ENCODE peak calls at places on chromosomes 16 and 17, in nine cellular contexts. G is HFF-Myc, D is epithelial cell of proximal tubule, Y is AG10803, T is progenitor cell of endocrine pancreas, Q is fibroblast of the aortic adventitia, M is cardiac muscle cell, I is omental fat pad, W is A549. H is an unnamed sample.
A peak's percentile ranks its signal among the peaks of the same experiment; 100 is the strongest.

GRCh38 chr17:73320601-73321264 is 8.9 kb upstream of the CDC42EP4 start:
- DNase-seq in D (no peak), M (no peak), T (no peak), Y (no peak), G (no peak), Q (no peak), I (no peak), W (no peak), H (no peak)

GRCh38 chr16:35639233-35640205 is 2180.1 kb downstream of the TP53TG3F start:
- DNase-seq in I (no peak), Q (no peak), D (no peak), M (no peak), G (no peak), W (no peak), Y (no peak), T (no peak), H (no peak)

GRCh38 chr16:49330562-49331201 is 42.9 kb upstream of the C16orf78 start:
- DNase-seq in G (no peak), T (no peak), I (no peak), Y (no peak), M (no peak), Q (no peak), W (no peak), D (no peak), H (no peak)

GRCh38 chr16:55701442-55702319 is 45.9 kb downstream of the SLC6A2 start:
- DNase-seq in Y (peak; percentile 37), T (peak; percentile 37), W (peak; percentile 46), Q (peak; percentile 51), G (peak; percentile 20), I (no peak), M (peak; percentile 54), D (no peak), H (no peak)

GRCh38 chr16:81973737-81974136 is 37.5 kb downstream of the SDR42E1 start:
- DNase-seq in Q (no peak), I (no peak), M (no peak), G (no peak), W (no peak), D (no peak), T (no peak), Y (no peak), H (no peak)

GRCh38 chr16:48109496-48109895 is 46.3 kb downstream of the ABCC12 start:
- DNase-seq in T (no peak), G (no peak), Y (no peak), Q (no peak), I (no peak), D (no peak), W (no peak), M (no peak), H (no peak)

GRCh38 chr16:84141143-84141670 is 3.8 kb downstream of the HSDL1 start:
- DNase-seq in W (peak; percentile 38), T (no peak), Q (no peak), Y (no peak), G (no peak), D (no peak), I (no peak), M (no peak), H (no peak)

GRCh38 chr16:71590584-71590983 is 13.7 kb upstream of the TAT start:
- DNase-seq in Y (no peak), I (no peak), Q (no peak), D (no peak), W (no peak), T (no peak), G (no peak), M (no peak), H (no peak)

GRCh38 chr16:66361604-66362135 is 4.8 kb upstream of the CDH5 start:
- DNase-seq in G (no peak), D (no peak), W (no peak), M (no peak), Q (no peak), I (no peak), Y (no peak), T (no peak), H (no peak)

GRCh38 chr16:29820730-29821662 is 734 bp downstream of the MVP start:
- DNase-seq in D (no peak), Q (peak; percentile 66), G (no peak), Y (peak; percentile 32), I (no peak), T (no peak), M (no peak), W (peak; percentile 77), H (no peak)

GRCh38 chr17:46811978-46812583 is 6.4 kb downstream of the WNT3 start:
- DNase-seq in G (peak; percentile 4), Q (peak; percentile 43), T (no peak), I (no peak), W (no peak), M (no peak), D (no peak), Y (peak; percentile 88), H (no peak)

GRCh38 chr16:79848739-79849518 is 248.4 kb upstream of the MAF start:
- DNase-seq in Y (no peak), W (no peak), G (no peak), M (no peak), T (no peak), D (no peak), I (no peak), Q (no peak), H (no peak)

GRCh38 chr16:86931410-86931941 is 353.1 kb downstream of the FOXL1 start:
- DNase-seq in Y (peak; percentile 90), G (no peak), I (no peak), M (peak; percentile 93), Q (peak; percentile 99), W (no peak), T (no peak), D (no peak), H (peak; percentile 63)

GRCh38 chr16:66524601-66525164 is 25.2 kb downstream of the TK2 start:
- DNase-seq in Q (no peak), T (no peak), W (no peak), I (no peak), Y (no peak), G (no peak), M (no peak), D (no peak), H (no peak)

GRCh38 chr17:73142763-73143395 is 21.9 kb upstream of the SSTR2 start:
- DNase-seq in G (peak; percentile 27), M (peak; percentile 57), W (no peak), I (no peak), D (no peak), Y (peak; percentile 40), Q (peak; percentile 13), T (no peak), H (no peak)

GRCh38 chr16:87149051-87149450 is 168.1 kb downstream of the C16orf95 start:
- DNase-seq in T (no peak), Y (no peak), D (no peak), G (no peak), Q (peak; percentile 56), W (no peak), M (no peak), I (no peak), H (no peak)

GRCh38 chr16:29900102-29900887 is at the start of gene ASPHD1:
- DNase-seq in Y (peak; percentile 76), D (peak; percentile 52), G (peak; percentile 35), M (peak; percentile 92), T (peak; percentile 84), Q (peak; percentile 77), I (peak; percentile 55), W (peak; percentile 87), H (peak; percentile 66)

GRCh38 chr17:63329876-63330275 is 116.2 kb downstream of the CYB561 start:
- DNase-seq in M (no peak), G (no peak), W (no peak), T (no peak), D (no peak), Q (no peak), Y (no peak), I (no peak), H (no peak)
- TF ChIP-seq CTCF in M (no peak), G (no peak), W (no peak), T (no peak), D (no peak), Q (no peak), Y (no peak), I (no peak), H (no peak)

GRCh38 chr17:43349142-43349541 is 49.7 kb upstream of the ARL4D start:
- DNase-seq in D (no peak), Q (no peak), W (no peak), M (no peak), G (no peak), I (no peak), Y (no peak), T (no peak), H (no peak)
- TF ChIP-seq CTCF in D (peak; percentile 7), Q (peak; percentile 46), W (peak; percentile 5), M (no peak), G (peak; percentile 18), I (no peak), Y (no peak), T (no peak), H (no peak)

DNA sequence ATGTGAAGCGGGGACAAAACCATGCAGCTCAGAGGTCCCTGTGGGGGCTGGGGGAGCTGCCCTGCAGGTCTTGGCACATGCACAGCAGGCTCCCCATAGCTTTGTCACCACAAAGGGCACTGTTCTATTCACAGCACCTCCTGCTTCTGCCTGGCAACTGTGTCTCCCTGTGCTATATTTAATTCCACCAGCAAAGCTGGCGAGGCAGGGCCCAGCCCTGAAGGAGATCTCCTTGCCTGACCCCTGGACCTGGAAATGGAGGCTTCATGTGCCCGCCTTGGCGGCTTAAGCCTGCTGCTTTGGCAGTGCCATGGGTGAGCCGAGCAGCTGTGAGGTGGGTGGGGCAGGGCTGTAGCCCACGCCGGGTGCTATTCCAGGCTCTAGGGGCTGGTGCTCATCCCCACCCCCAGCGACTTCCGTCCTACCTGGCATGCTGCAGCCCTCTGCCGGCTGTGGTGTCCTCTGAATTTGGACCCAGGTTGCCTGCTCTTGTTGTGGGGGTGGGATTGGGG is 6.8 kb downstream of the LDHD start:
- DNase-seq in Y (no peak), M (no peak), D (no peak), W (no peak), I (no peak), G (no peak), Q (no peak), T (no peak), H (no peak)
- TF ChIP-seq CTCF in Y (no peak), M (no peak), D (peak; percentile 8), W (no peak), I (no peak), G (no peak), Q (no peak), T (no peak), H (no peak)

GRCh38 chr17:17496189-17497064 is at the start of gene RASD1:
- DNase-seq in W (peak; percentile 88), D (no peak), T (peak; percentile 79), M (peak; percentile 92), Q (peak; percentile 80), I (peak; percentile 66), G (no peak), Y (peak; percentile 87), H (peak; percentile 75)

GRCh38 chr17:17498606-17499301 is 2.6 kb upstream of the RASD1 start:
- DNase-seq in Y (no peak), W (no peak), G (no peak), M (no peak), T (no peak), I (no peak), D (no peak), Q (no peak), H (no peak)

GRCh38 chr17:17497845-17498520 is 1.8 kb upstream of the RASD1 start:
- DNase-seq in D (no peak), T (no peak), G (no peak), Q (no peak), M (no peak), I (no peak), W (no peak), Y (no peak), H (no peak)

GRCh38 chr17:17495448-17496188 is 577 bp downstream of the RASD1 start:
- DNase-seq in Q (peak; percentile 38), T (no peak), M (no peak), Y (peak; percentile 10), W (no peak), I (no peak), G (no peak), D (no peak), H (no peak)

GRCh38 chr17:17497065-17497844 is 1.1 kb upstream of the RASD1 start:
- DNase-seq in W (no peak), Q (peak; percentile 12), Y (no peak), D (no peak), T (no peak), G (no peak), M (no peak), I (no peak), H (no peak)
- TF ChIP-seq CTCF in W (no peak), Q (no peak), Y (no peak), D (no peak), T (no peak), G (no peak), M (no peak), I (no peak), H (no peak)